ENCODE peak calls at places on chromosomes 16 and 17, in ten cellular contexts. M, W, I, E, R, K, J, S, P and L are unnamed samples.

GRCh38 chr16:64627288-64627687 is 494.6 kb downstream of the CDH11 start:
- DNase-seq in M (peak; percentile 3), W (peak; percentile 2), I (no peak), E (no peak), R (no peak), K (no peak), J (no peak), S (no peak), P (peak; percentile 37), L (no peak)

GRCh38 chr16:85908444-85908843 is 9.5 kb downstream of the IRF8 start:
- DNase-seq in M (peak; percentile 93), W (no peak), I (no peak), E (no peak), R (no peak), K (no peak), J (no peak), S (no peak), P (no peak), L (no peak)

GRCh38 chr16:57690782-57691471 is 3.7 kb upstream of the DRC7 start:
- DNase-seq in M (no peak), W (peak; percentile 30), I (no peak), E (no peak), R (no peak), K (no peak), J (peak; percentile 15), S (peak; percentile 7), P (no peak), L (no peak)

GRCh38 chr17:32806646-32807045 is 70.3 kb downstream of the MYO1D start:
- DNase-seq in M (no peak), W (no peak), I (no peak), E (no peak), R (no peak), K (no peak), J (no peak), S (no peak), P (no peak), L (no peak)

GRCh38 chr17:10217916-10218315 is 19.5 kb upstream of the GAS7 start:
- DNase-seq in M (no peak), W (peak; percentile 73), I (no peak), E (no peak), R (no peak), K (no peak), J (no peak), S (peak; percentile 21), P (no peak), L (no peak)

GRCh38 chr16:85626191-85626951 is 13.2 kb downstream of the GSE1 start:
- DNase-seq in M (no peak), W (no peak), I (no peak), E (no peak), R (no peak), K (no peak), J (no peak), S (no peak), P (peak; percentile 91), L (no peak)

GRCh38 chr17:8079291-8080207 is 8.0 kb downstream of the ALOX12B start:
- DNase-seq in M (peak; percentile 90), W (peak; percentile 54), I (no peak), E (peak; percentile 93), R (peak; percentile 49), K (no peak), J (peak; percentile 80), S (peak; percentile 33), P (peak; percentile 80), L (no peak)

GRCh38 chr17:33292184-33292980 is 713 bp downstream of the ASIC2 start:
- DNase-seq in M (no peak), W (peak; percentile 6), I (no peak), E (peak; percentile 53), R (no peak), K (no peak), J (no peak), S (peak; percentile 20), P (peak; percentile 69), L (no peak)

GRCh38 chr17:49498037-49498615 is 3.0 kb downstream of the NGFR start:
- DNase-seq in M (no peak), W (no peak), I (no peak), E (peak; percentile 41), R (peak; percentile 17), K (no peak), J (no peak), S (no peak), P (peak; percentile 61), L (no peak)

GRCh38 chr17:49495842-49496182 is 719 bp downstream of the NGFR start:
- DNase-seq in M (no peak), W (no peak), I (no peak), E (no peak), R (no peak), K (no peak), J (no peak), S (no peak), P (no peak), L (no peak)

GRCh38 chr17:49497147-49498036 is 2.3 kb downstream of the NGFR start:
- DNase-seq in M (no peak), W (no peak), I (peak; percentile 49), E (peak; percentile 48), R (peak; percentile 60), K (no peak), J (peak; percentile 93), S (peak; percentile 22), P (peak; percentile 68), L (peak; percentile 60)

GRCh38 chr17:49496183-49496865 is 1.2 kb downstream of the NGFR start:
- DNase-seq in M (peak; percentile 65), W (peak; percentile 64), I (peak; percentile 38), E (peak; percentile 83), R (peak; percentile 89), K (no peak), J (peak; percentile 85), S (peak; percentile 28), P (peak; percentile 86), L (peak; percentile 76)

DNA sequence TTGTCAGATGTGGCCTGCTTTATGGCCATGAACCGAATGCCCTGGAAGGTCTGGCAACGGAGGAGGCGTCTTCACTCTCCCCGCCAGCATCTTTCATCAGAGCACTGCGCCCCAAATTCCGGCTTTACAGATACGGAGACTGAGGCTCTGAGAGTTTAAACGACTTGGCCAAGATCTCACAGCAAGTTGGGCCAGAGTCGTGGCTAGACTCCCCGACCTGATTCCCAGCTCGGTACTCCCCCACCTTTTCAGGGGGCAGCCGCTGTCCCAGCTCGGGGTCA is 1.7 kb downstream of the NGFR start:
- DNase-seq in M (no peak), W (no peak), I (no peak), E (no peak), R (no peak), K (no peak), J (no peak), S (no peak), P (no peak), L (no peak)
- TF ChIP-seq CTCF in M (no peak), W (no peak), I (no peak), E (no peak), R (no peak), K (no peak), J (no peak), S (no peak), P (no peak), L (no peak)

DNA sequence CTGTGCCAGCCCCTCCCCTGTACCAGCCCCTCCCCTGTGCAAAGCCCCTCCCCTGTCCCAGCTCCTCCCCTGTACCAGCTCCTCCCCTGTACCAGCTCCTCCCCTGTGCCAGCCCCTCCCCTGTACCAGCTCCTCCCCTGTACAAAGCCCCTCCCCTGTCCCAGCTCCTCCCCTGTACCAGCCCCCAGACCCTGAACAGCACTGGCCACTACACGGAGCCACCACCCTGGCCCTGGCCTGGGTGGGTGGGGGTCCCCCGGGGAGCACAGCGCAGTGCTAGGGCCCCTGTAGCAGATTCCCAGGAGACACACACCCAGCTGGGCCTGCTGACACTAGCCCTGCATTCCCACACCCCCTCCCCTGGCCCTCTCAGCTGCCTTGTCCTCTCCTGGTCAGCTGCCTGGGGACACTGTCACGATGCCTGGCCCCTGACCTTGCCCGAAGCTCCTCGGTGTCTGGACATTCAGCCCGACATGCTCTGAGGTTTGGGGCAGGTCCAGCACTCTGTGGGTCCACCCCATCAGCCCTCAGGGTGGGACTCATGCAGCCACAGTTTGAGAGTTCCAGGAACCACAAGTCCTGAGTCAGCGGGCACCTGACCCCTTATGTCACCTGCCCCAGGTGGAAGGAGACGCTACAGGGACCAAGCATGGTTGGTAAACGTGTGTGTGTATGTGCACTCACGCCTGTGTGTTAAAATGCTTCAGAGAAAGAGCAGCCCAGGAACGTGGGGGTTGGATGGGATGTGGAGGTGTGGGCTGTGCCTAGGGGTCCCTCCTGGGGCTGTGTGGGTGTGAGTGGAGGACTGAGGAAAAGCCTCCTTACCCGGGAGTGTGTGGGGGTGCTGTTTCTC is 114.2 kb downstream of the METRNL start:
- DNase-seq in M (peak; percentile 50), W (no peak), I (no peak), E (no peak), R (peak; percentile 9), K (no peak), J (peak; percentile 78), S (no peak), P (no peak), L (no peak)
- H3K9me3 ChIP-seq in M (no peaks in the 10 kb centered on the region), W (no peaks in the 10 kb centered on the region), I (no peaks in the 10 kb centered on the region), E (no peaks in the 10 kb centered on the region), R (no peaks in the 10 kb centered on the region), K (no peaks in the 10 kb centered on the region), J (no peaks in the 10 kb centered on the region), S (peaks cover 5% of the 10 kb centered on the region), P (no peaks in the 10 kb centered on the region), L (no peaks in the 10 kb centered on the region)

GRCh38 chr16:29816694-29817441 is 916 bp downstream of the PAGR1 start:
- DNase-seq in M (peak; percentile 80), W (peak; percentile 78), I (no peak), E (peak; percentile 67), R (no peak), K (no peak), J (peak; percentile 90), S (peak; percentile 60), P (peak; percentile 71), L (peak; percentile 55)
- TF ChIP-seq CTCF in M (peak; percentile 40), W (no peak), I (no peak), E (no peak), R (peak; percentile 5), K (no peak), J (no peak), S (no peak), P (no peak), L (no peak)

GRCh38 chr17:11380761-11381160 is 139.7 kb downstream of the SHISA6 start:
- DNase-seq in M (no peak), W (no peak), I (no peak), E (no peak), R (no peak), K (no peak), J (no peak), S (no peak), P (peak; percentile 79), L (no peak)

GRCh38 chr17:11388061-11388460 is 147.0 kb downstream of the SHISA6 start:
- DNase-seq in M (no peak), W (no peak), I (no peak), E (no peak), R (no peak), K (no peak), J (no peak), S (no peak), P (no peak), L (no peak)

GRCh38 chr17:11389583-11389982 is 148.6 kb downstream of the SHISA6 start:
- DNase-seq in M (no peak), W (no peak), I (no peak), E (no peak), R (no peak), K (no peak), J (no peak), S (no peak), P (no peak), L (no peak)

GRCh38 chr17:11383157-11383556 is 142.1 kb downstream of the SHISA6 start:
- DNase-seq in M (no peak), W (no peak), I (no peak), E (no peak), R (no peak), K (no peak), J (no peak), S (no peak), P (peak; percentile 93), L (no peak)

DNA sequence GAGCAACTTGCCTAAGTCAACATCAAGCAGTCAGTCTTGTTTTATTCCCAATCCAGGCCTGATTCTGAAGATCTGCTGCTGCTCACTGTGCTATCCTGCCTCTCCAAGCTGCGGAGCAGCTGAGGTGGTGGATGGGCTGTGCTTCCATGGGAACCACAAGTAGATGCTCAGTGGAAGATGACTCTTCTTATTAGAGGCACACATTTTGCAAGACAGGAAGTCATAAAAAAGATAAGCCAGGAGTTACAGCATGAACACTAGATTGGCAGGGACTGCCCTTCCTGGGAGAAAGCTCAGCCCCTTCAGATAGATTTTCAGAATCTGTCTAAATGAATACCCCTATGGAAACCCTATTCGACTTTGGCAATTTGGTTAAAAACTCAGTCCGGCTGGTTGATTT is 143.1 kb downstream of the SHISA6 start:
- DNase-seq in M (no peak), W (no peak), I (no peak), E (no peak), R (no peak), K (no peak), J (no peak), S (no peak), P (peak; percentile 96), L (no peak)
- H3K9me3 ChIP-seq in M (no peaks in the 10 kb centered on the region), W (no peaks in the 10 kb centered on the region), I (no peaks in the 10 kb centered on the region), E (no peaks in the 10 kb centered on the region), R (no peaks in the 10 kb centered on the region), K (no peaks in the 10 kb centered on the region), J (no peaks in the 10 kb centered on the region), S (peaks cover 53% of the 10 kb centered on the region), P (no peaks in the 10 kb centered on the region), L (no peaks in the 10 kb centered on the region)